ENCODE peak calls at places on chromosome 14, in ten cellular contexts. T, O, G, S, Y, I, F, P, C and H are unnamed samples. For H3K36me3, the result is how much of the 10 kb centered on the place peaks cover.

GRCh38 chr14:53537421-53538315 is 384.5 kb upstream of the DDHD1 start:
- DNase-seq in O (no peak), P (no peak), I (peak), Y (no peak), G (peak), F (no peak), T (peak), S (no peak), C (no peak), H (no peak)

GRCh38 chr14:35196571-35196970 is 74.2 kb downstream of the PRORP start:
- DNase-seq in C (no peak), Y (no peak), S (no peak), P (no peak), G (no peak), F (no peak), I (peak), T (no peak), O (no peak), H (no peak)

GRCh38 chr14:26863736-26864135 is 265.9 kb upstream of the NOVA1 start:
- DNase-seq in S (no peak), P (no peak), C (peak), T (peak), I (peak), Y (no peak), F (no peak), O (no peak), G (no peak), H (no peak)

GRCh38 chr14:73502017-73502619 is 11.4 kb downstream of the RIOX1 start:
- DNase-seq in Y (no peak), T (peak), F (no peak), P (no peak), G (no peak), I (no peak), S (no peak), O (no peak), C (no peak), H (no peak)

GRCh38 chr14:81062816-81063215 is 107.4 kb downstream of the TSHR start:
- DNase-seq in I (no peak), S (no peak), F (no peak), Y (no peak), T (no peak), O (no peak), C (no peak), G (peak), P (no peak), H (no peak)

GRCh38 chr14:93262446-93262845 is 55.4 kb downstream of the UBR7 start:
- DNase-seq in O (no peak), T (no peak), F (no peak), Y (no peak), S (no peak), C (no peak), I (no peak), P (no peak), G (no peak), H (no peak)

GRCh38 chr14:49970474-49971147 is 77.7 kb downstream of the ARF6 start:
- DNase-seq in T (peak), G (peak), O (peak), I (peak), C (peak), Y (no peak), F (no peak), S (no peak), P (peak), H (no peak)

GRCh38 chr14:88553886-88554457 is 835 bp downstream of the PTPN21 start:
- DNase-seq in I (peak), T (peak), P (no peak), G (peak), S (no peak), C (peak), Y (no peak), F (no peak), O (no peak), H (no peak)

GRCh38 chr14:22928237-22929103 is 706 bp downstream of the PRMT5 start:
- DNase-seq in Y (no peak), I (no peak), F (no peak), T (no peak), G (no peak), P (no peak), O (no peak), C (no peak), S (no peak), H (no peak)

GRCh38 chr14:33951183-33951840 is 438 bp upstream of the EGLN3 start:
- DNase-seq in C (no peak), I (peak), T (no peak), O (no peak), P (no peak), Y (no peak), F (no peak), G (no peak), S (no peak), H (no peak)

GRCh38 chr14:55581011-55581806 is 1.2 kb downstream of the KTN1 start:
- DNase-seq in Y (no peak), S (peak), P (no peak), T (peak), I (peak), O (peak), F (peak), C (peak), G (no peak), H (peak)

GRCh38 chr14:67516679-67517078 is 16.4 kb upstream of the PLEKHH1 start:
- DNase-seq in O (no peak), S (no peak), F (no peak), G (no peak), P (no peak), Y (no peak), I (no peak), C (no peak), T (no peak), H (no peak)

GRCh38 chr14:67436006-67436866 is 24.3 kb upstream of the PLEK2 start:
- DNase-seq in P (no peak), I (no peak), F (no peak), T (no peak), O (no peak), Y (no peak), S (no peak), C (no peak), G (no peak), H (peak)

GRCh38 chr14:81436296-81437138 is 36.4 kb upstream of the STON2 start:
- DNase-seq in O (peak), G (peak), S (no peak), I (peak), F (no peak), T (peak), P (peak), C (peak), Y (no peak), H (peak)

GRCh38 chr14:39087493-39087892 is 15.5 kb downstream of the SEC23A start:
- DNase-seq in T (no peak), Y (no peak), P (no peak), F (no peak), I (no peak), S (no peak), G (no peak), O (no peak), C (no peak), H (no peak)

GRCh38 chr14:43792980-43793379 is 714.1 kb downstream of the FSCB start:
- DNase-seq in G (no peak), T (no peak), S (no peak), C (no peak), I (no peak), O (no peak), F (no peak), Y (no peak), P (no peak), H (no peak)

GRCh38 chr14:84857571-84857970 is 672.4 kb upstream of the FLRT2 start:
- DNase-seq in C (no peak), G (no peak), S (no peak), O (no peak), P (no peak), F (no peak), Y (no peak), T (no peak), I (no peak), H (no peak)

GRCh38 chr14:99156026-99156425 is 116.0 kb downstream of the BCL11B start:
- DNase-seq in T (no peak), G (no peak), P (no peak), S (peak), Y (no peak), I (no peak), F (no peak), O (peak), C (no peak), H (peak)

GRCh38 chr14:99716850-99717681 is 33.0 kb downstream of the CYP46A1 start:
- DNase-seq in O (no peak), T (no peak), F (no peak), P (no peak), I (no peak), G (no peak), C (no peak), Y (no peak), S (peak), H (peak)

GRCh38 chr14:22185191-22185590 is 403.8 kb downstream of the DAD1 start:
- DNase-seq in P (peak), G (peak), T (peak), I (peak), Y (no peak), C (no peak), F (no peak), O (no peak), S (no peak), H (no peak)

GRCh38 chr14:105487449-105487985 is 831 bp downstream of the CRIP1 start:
- DNase-seq in I (no peak), O (peak), P (no peak), T (no peak), S (peak), F (peak), G (no peak), Y (no peak), C (no peak), H (peak)

GRCh38 chr14:45810152-45810872 is 557.3 kb upstream of the MIS18BP1 start:
- DNase-seq in P (no peak), S (no peak), F (no peak), C (no peak), G (no peak), Y (no peak), O (no peak), I (peak), T (no peak), H (no peak)

GRCh38 chr14:59481407-59482119 is 2.6 kb downstream of the L3HYPDH start:
- DNase-seq in S (no peak), F (no peak), G (peak), Y (no peak), C (peak), P (no peak), O (no peak), T (peak), I (peak), H (no peak)
- H3K4me3 ChIP-seq in S (no peak), F (no peak), G (peak), Y (peak), C (peak), P (peak), O (no peak), T (peak), I (peak), H (no peak)

GRCh38 chr14:64928239-64929002 is 14.1 kb downstream of the GPX2 start:
- DNase-seq in P (no peak), I (no peak), S (no peak), T (no peak), G (no peak), Y (no peak), O (no peak), F (no peak), C (no peak), H (no peak)
- H3K36me3 ChIP-seq in P (under half), I (under half), S (under half), T (under half), G (under half), Y (under half), O (half or more), F (half or more), C (under half), H (under half)

GRCh38 chr14:36217732-36218131 is 41.2 kb upstream of the PTCSC3 start:
- DNase-seq in P (no peak), O (peak), F (no peak), I (no peak), C (peak), S (no peak), Y (no peak), G (no peak), T (no peak), H (no peak)
- H3K4me3 ChIP-seq in P (no peak), O (no peak), F (no peak), I (no peak), C (no peak), S (no peak), Y (no peak), G (no peak), T (no peak), H (no peak)

DNA sequence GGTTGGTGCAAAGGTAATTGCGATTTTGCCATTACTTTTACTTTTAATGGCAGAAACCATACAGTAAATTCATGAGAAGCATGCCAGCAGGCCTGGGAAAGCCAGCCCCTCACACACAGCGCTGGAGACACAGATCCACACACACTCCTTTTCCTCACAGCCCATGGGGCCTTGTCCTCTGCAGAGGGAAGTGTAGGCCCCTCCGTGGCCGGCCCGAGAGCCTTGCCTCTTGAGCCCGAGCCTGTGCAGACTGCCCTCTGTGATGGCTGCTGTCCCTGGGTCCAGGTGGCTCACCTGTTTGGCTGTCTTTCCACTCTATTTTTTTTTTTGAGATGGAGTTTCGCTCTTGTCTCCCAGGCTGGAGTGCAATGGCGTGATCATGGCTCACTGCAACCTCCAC is 39.3 kb downstream of the XRCC3 start:
- DNase-seq in G (no peak), F (no peak), Y (no peak), T (no peak), C (no peak), S (no peak), I (no peak), O (no peak), P (no peak), H (no peak)
- H3K36me3 ChIP-seq in G (half or more), F (half or more), Y (under half), T (under half), C (half or more), S (half or more), I (half or more), O (half or more), P (half or more), H (under half)

GRCh38 chr14:64806862-64807495 is 72.7 kb downstream of the SPTB start:
- DNase-seq in C (peak), Y (no peak), O (no peak), P (peak), F (no peak), S (no peak), G (no peak), I (no peak), T (no peak), H (no peak)
- H3K4me3 ChIP-seq in C (peak), Y (no peak), O (no peak), P (no peak), F (no peak), S (no peak), G (no peak), I (no peak), T (no peak), H (no peak)